ENCODE peak calls at places on chromosomes 5 and 9, in ten cellular contexts. X is transverse colon, A is GM12878, I is spleen, J is GM23338, G is stomach, E is K562, T is SK-N-SH, K is HCT116, S is HepG2. P is an unnamed sample. For H3K36me3, the result is how much of the 10 kb centered on the place peaks cover.

GRCh38 chr5:2388005-2388361 is 363.5 kb downstream of the IRX2 start:
- DNase-seq in J (no peak), X (no peak), I (no peak), S (no peak), E (no peak), T (no peak), K (no peak), A (no peak), G (no peak), P (no peak)

GRCh38 chr5:168651654-168652053 is 72.5 kb upstream of the PANK3 start:
- DNase-seq in G (no peak), S (no peak), J (no peak), T (no peak), I (no peak), E (no peak), A (no peak), X (no peak), K (no peak), P (no peak)

GRCh38 chr5:145846087-145846486 is 10.9 kb upstream of the PRELID2 start:
- DNase-seq in K (no peak), X (no peak), E (no peak), G (no peak), T (no peak), I (no peak), A (no peak), J (no peak), S (no peak), P (no peak)

GRCh38 chr5:14449052-14449661 is 132.4 kb upstream of the OTULINL start:
- DNase-seq in G (no peak), J (no peak), K (no peak), T (peak), S (no peak), X (peak), E (no peak), A (no peak), I (no peak), P (no peak)

GRCh38 chr9:108672475-108673065 is 183.2 kb downstream of the ACTL7B start:
- DNase-seq in A (no peak), X (no peak), J (no peak), K (no peak), S (no peak), I (no peak), E (no peak), T (no peak), G (no peak), P (no peak)

GRCh38 chr9:133713211-133713959 is 24.8 kb downstream of the SARDH start:
- DNase-seq in S (peak), X (no peak), E (no peak), G (no peak), I (peak), T (no peak), K (no peak), A (no peak), J (no peak), P (no peak)

GRCh38 chr5:96844476-96844990 is 31.8 kb upstream of the ERAP2 start:
- DNase-seq in A (no peak), G (no peak), T (peak), J (no peak), I (no peak), K (no peak), S (no peak), E (no peak), X (no peak), P (no peak)

GRCh38 chr9:115118471-115119156 is 657 bp upstream of the TNC start:
- DNase-seq in T (peak), S (no peak), K (peak), A (no peak), G (peak), I (peak), J (peak), E (no peak), X (peak), P (peak)

GRCh38 chr5:179623906-179624741 is 653 bp upstream of the HNRNPH1 start:
- DNase-seq in E (peak), X (peak), S (peak), J (peak), T (no peak), A (no peak), I (peak), G (no peak), K (no peak), P (no peak)

GRCh38 chr9:72473474-72474241 is 47.8 kb upstream of the TMC1 start:
- DNase-seq in K (no peak), G (no peak), I (no peak), X (no peak), S (no peak), J (no peak), E (no peak), A (peak), T (no peak), P (no peak)

GRCh38 chr9:136728548-136729123 is 14.1 kb downstream of the LCN10 start:
- DNase-seq in A (no peak), S (no peak), J (peak), E (peak), T (peak), I (no peak), K (no peak), X (peak), G (no peak), P (no peak)

GRCh38 chr5:158286827-158287226 is 427.9 kb upstream of the CLINT1 start:
- DNase-seq in A (no peak), G (no peak), I (no peak), E (peak), S (no peak), K (no peak), T (no peak), J (no peak), X (no peak), P (no peak)

DNA sequence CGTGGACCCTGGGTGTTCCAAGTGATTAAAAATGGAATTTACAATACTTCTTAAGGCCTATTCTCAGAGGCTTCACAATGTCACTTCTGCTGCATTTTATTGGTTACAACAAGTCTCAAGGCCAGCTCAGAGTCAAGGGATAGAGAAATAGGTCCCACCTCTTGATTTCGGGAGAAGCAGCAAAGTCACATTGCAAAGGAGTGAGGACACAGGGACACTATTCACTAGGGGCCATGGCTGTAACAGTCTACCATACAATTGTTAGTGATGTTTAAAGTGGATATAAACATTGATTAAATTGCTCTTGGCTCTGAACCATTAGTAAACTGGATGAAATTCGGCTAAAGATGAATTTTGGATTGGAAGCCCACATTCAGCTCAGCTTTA is 21.7 kb upstream of the CMBL start:
- DNase-seq in J (no peak), G (no peak), S (no peak), E (no peak), X (no peak), A (no peak), K (no peak), I (no peak), T (no peak), P (no peak)
- H3K27ac ChIP-seq in J (no peak), G (peak), S (no peak), E (no peak), X (peak), A (no peak), K (no peak), I (no peak), T (peak), P (no peak)

GRCh38 chr9:79603222-79603925 is 31.6 kb downstream of the TLE4 start:
- DNase-seq in T (no peak), I (no peak), A (no peak), S (no peak), G (no peak), K (no peak), J (no peak), E (no peak), X (no peak), P (no peak)
- H3K36me3 ChIP-seq in T (half or more), I (under half), A (under half), S (under half), G (under half), K (under half), J (under half), E (under half), X (under half), P (under half)

GRCh38 chr9:128684325-128685021 is 4.5 kb upstream of the SET start:
- DNase-seq in E (peak), J (peak), I (peak), S (peak), K (peak), G (peak), A (peak), T (no peak), X (peak), P (peak)
- TF ChIP-seq POLR2AphosphoS5 in E (no peak), J (peak), I (peak), S (peak), K (peak), G (no peak), A (peak), T (no peak), X (peak), P (peak)

GRCh38 chr9:116844621-116845020 is 157.5 kb downstream of the TRIM32 start:
- DNase-seq in X (no peak), G (no peak), S (no peak), K (no peak), E (no peak), I (no peak), T (no peak), J (no peak), A (no peak), P (no peak)
- H3K27ac ChIP-seq in X (no peak), G (no peak), S (no peak), K (no peak), E (no peak), I (no peak), T (no peak), J (no peak), A (no peak), P (no peak)

GRCh38 chr9:127569819-127570401 is 42.2 kb upstream of the STXBP1 start:
- DNase-seq in S (no peak), I (no peak), X (no peak), G (no peak), T (no peak), K (no peak), A (no peak), E (no peak), J (no peak), P (no peak)
- H3K36me3 ChIP-seq in S (under half), I (under half), X (under half), G (under half), T (under half), K (under half), A (under half), E (under half), J (under half), P (under half)

DNA sequence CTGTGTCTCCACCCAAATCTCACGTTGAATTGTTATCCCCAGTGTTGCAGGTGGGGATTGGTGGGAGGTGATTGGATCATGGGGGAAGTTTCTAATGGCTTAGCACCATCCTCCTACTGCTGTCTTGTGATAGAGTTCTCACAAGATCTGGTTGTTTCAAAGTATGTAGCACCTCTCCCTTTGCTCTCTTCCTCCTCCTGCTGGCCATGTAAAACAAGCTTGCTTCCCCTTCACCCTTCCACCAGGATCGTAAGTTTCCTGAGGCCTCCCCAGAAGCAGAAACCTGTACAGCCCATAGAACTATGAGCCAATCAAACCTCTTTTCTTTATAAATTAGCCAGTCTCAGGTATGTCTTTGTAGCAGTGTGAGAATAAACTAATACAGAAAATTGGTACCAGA is 214.7 kb upstream of the C9orf72 start:
- DNase-seq in A (no peak), S (no peak), T (no peak), E (no peak), X (no peak), J (peak), I (no peak), G (no peak), K (no peak), P (no peak)
- TF ChIP-seq POLR2AphosphoS5 in A (no peak), S (no peak), T (no peak), E (no peak), X (no peak), J (no peak), I (no peak), G (no peak), K (no peak), P (no peak)

P was measured in prostate gland.